ENCODE peak calls at places on chromosomes 16 and 17, in four cellular contexts. S is tibial artery; A is lung; D is CD4-positive, CD25-positive, alpha-beta regulatory T cell. Z is an unnamed sample.

GRCh38 chr16:48452991-48453760 is 68.0 kb upstream of the SIAH1 start:
- DNase-seq in D (no peak), A (no peak), S (no peak), Z (no peak)

GRCh38 chr16:68700120-68700519 is 37.0 kb upstream of the CDH1 start:
- DNase-seq in A (no peak), D (no peak), S (no peak), Z (no peak)

GRCh38 chr16:66874079-66874775 is 6.1 kb upstream of the PDP2 start:
- DNase-seq in A (no peak), D (no peak), S (no peak), Z (no peak)

GRCh38 chr16:70725912-70726828 is 40.3 kb upstream of the MTSS2 start:
- DNase-seq in A (peak; percentile 59), S (no peak), D (no peak), Z (peak; percentile 70)

GRCh38 chr16:84423416-84423837 is 55.1 kb downstream of the ATP2C2 start:
- DNase-seq in S (no peak), A (no peak), D (peak; percentile 52), Z (no peak)

GRCh38 chr16:8753411-8754054 is 43.9 kb downstream of the TMEM186 start:
- DNase-seq in D (no peak), S (no peak), A (no peak), Z (peak; percentile 11)

GRCh38 chr17:69733171-69734014 is 318.9 kb downstream of the MAP2K6 start:
- DNase-seq in A (no peak), D (no peak), S (no peak), Z (no peak)

GRCh38 chr16:81575307-81575706 is 130.7 kb downstream of the CMIP start:
- DNase-seq in A (no peak), S (no peak), D (no peak), Z (no peak)

GRCh38 chr16:11329080-11329491 is 16.2 kb upstream of the RMI2 start:
- DNase-seq in S (no peak), D (peak; percentile 76), A (no peak), Z (no peak)

GRCh38 chr16:66427451-66427860 is 361 bp downstream of the BEAN1 start:
- DNase-seq in S (no peak), A (no peak), D (no peak), Z (no peak)

GRCh38 chr16:3767333-3767977 is 50.1 kb upstream of the TRAP1 start:
- DNase-seq in A (no peak), D (no peak), S (no peak), Z (no peak)

GRCh38 chr17:46742539-46743270 is 75.8 kb downstream of the WNT3 start:
- DNase-seq in D (no peak), S (no peak), A (peak; percentile 39), Z (no peak)

GRCh38 chr17:1485748-1486376 is 6.6 kb downstream of the MYO1C start:
- DNase-seq in A (peak; percentile 62), S (peak; percentile 89), D (peak; percentile 60), Z (peak; percentile 81)

GRCh38 chr17:50421308-50422031 is 4.5 kb upstream of the ACSF2 start:
- DNase-seq in S (no peak), D (peak; percentile 58), A (no peak), Z (no peak)

GRCh38 chr17:77535435-77535834 is 394.7 kb downstream of the SEC14L1 start:
- DNase-seq in D (no peak), S (peak; percentile 58), A (no peak), Z (no peak)

GRCh38 chr16:50446861-50447260 is 78.1 kb upstream of the BRD7 start:
- DNase-seq in D (no peak), A (no peak), S (no peak), Z (no peak)

GRCh38 chr17:48358203-48358602 is 71.8 kb downstream of the SKAP1 start:
- DNase-seq in A (no peak), S (no peak), D (no peak), Z (no peak)

GRCh38 chr16:90031931-90032663 is 12.8 kb upstream of the DBNDD1 start:
- DNase-seq in S (no peak), A (no peak), D (no peak), Z (no peak)

GRCh38 chr17:63694229-63694973 is 5.5 kb downstream of the LIMD2 start:
- DNase-seq in D (peak; percentile 52), S (no peak), A (no peak), Z (no peak)

GRCh38 chr16:27406729-27407128 is 4.8 kb downstream of the IL21R start:
- DNase-seq in A (no peak), S (no peak), D (no peak), Z (no peak)

GRCh38 chr17:66764559-66764958 is 70.4 kb upstream of the CACNG5 start:
- DNase-seq in S (no peak), D (no peak), A (no peak), Z (no peak)

GRCh38 chr17:81251943-81252301 is 12.8 kb downstream of the NDUFAF8 start:
- DNase-seq in D (no peak), A (no peak), S (no peak), Z (no peak)

GRCh38 chr17:1197781-1198490 is 18.2 kb upstream of the ABR start:
- DNase-seq in S (peak; percentile 87), A (peak; percentile 70), D (peak; percentile 52), Z (peak; percentile 91)

GRCh38 chr16:84360170-84360569 is 8.2 kb upstream of the ATP2C2 start:
- DNase-seq in D (peak; percentile 71), A (no peak), S (no peak), Z (no peak)

GRCh38 chr17:62854026-62854425 is 45.9 kb upstream of the MARCHF10 start:
- DNase-seq in A (no peak), S (no peak), D (no peak), Z (no peak)

GRCh38 chr16:68596266-68596665 is 48.8 kb upstream of the CDH3 start:
- DNase-seq in D (no peak), A (no peak), S (no peak), Z (no peak)

GRCh38 chr16:78993342-78993741 is 607.2 kb downstream of the MAF start:
- DNase-seq in D (no peak), S (no peak), A (no peak), Z (no peak)

GRCh38 chr16:86031141-86031678 is 132.2 kb downstream of the IRF8 start:
- DNase-seq in A (no peak), D (no peak), S (peak; percentile 28), Z (no peak)

GRCh38 chr17:78448356-78448993 is 70.0 kb downstream of the PGS1 start:
- DNase-seq in A (no peak), S (no peak), D (peak; percentile 41), Z (no peak)

GRCh38 chr17:7220593-7221280 is 999 bp downstream of the ACADVL start:
- DNase-seq in S (no peak), A (peak; percentile 64), D (peak; percentile 77), Z (peak; percentile 61)

GRCh38 chr16:503150-504071 is 24.1 kb upstream of the CAPN15 start:
- DNase-seq in S (no peak), D (no peak), A (no peak), Z (no peak)

GRCh38 chr16:46830417-46830901 is 521 bp downstream of the C16orf87 start:
- DNase-seq in A (no peak), D (peak; percentile 43), S (no peak), Z (peak; percentile 28)

DNA sequence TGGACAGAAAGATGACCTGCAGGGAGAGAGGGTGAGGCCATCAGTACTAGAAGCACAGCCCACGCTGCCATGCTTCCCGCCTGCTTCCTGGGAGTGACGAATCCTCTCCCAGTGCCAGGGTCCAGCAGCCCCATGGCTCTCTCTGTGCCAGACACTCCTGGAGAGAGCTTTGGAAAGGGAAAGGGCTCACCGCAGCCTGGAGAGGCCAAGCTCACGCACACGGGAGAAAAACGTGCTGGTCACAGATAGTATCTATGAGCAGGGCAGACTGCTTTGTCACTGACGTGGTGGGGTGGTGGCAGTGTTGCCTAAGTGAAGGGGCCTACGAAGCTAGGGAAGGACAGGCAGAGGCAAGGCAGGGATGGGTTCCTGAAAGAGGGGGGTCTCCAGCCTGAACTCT is 5.4 kb downstream of the WBP2 start:
- DNase-seq in D (no peak), A (no peak), S (no peak), Z (no peak)
- H3K27ac ChIP-seq in D (no peak overlapping the region), A (peak overlapping the region; percentile 75), S (no peak overlapping the region), Z (no peak overlapping the region)

DNA sequence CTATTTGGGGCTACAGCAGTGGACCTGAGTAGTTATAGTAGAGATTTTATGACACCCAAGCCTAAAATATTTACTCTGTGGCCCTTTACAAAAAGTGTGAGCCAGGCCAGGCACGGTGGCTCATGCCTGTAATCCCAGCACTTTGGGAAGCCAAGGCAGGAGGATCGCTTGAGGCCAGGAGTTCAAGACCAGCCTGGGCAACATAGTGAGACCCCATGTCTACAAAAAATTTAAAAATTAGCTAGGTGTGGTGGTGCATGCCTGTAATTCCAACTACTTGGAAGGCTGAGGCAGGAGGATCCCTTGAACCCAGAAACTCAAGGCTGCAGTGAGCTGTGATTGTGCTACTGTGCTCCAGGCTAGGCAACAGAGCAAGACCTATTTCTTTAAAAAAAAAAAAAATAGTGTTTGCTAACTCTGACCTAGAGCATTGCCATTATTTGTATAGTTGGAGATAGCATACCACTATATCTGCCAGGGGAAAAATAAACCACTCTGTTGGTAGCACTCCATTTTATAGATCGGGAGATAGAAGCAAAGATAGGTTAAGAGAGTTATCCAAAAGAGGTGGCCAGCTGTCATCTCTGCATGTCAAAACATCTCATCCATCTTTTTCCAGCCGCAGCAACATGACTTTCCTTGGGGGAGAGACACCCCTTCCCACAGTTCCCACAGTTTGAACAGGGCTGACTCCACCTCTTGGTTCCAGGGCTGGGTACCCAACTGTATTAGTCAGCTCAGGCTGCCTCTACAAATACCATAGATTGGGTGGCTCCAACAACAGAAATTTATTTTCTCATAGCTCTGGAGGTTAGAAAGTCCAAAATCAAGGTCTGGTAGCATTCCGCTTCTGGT is 3.0 kb upstream of the ITPRIPL2 start:
- DNase-seq in A (no peak), D (no peak), S (peak; percentile 9), Z (no peak)
- H3K27ac ChIP-seq in A (no peak overlapping the region), D (no peak overlapping the region), S (no peak overlapping the region), Z (no peak overlapping the region)

GRCh38 chr17:4599505-4600281 is 15.4 kb downstream of the SMTNL2 start:
- DNase-seq in D (no peak), S (no peak), A (peak; percentile 50), Z (peak; percentile 86)

GRCh38 chr17:4600563-4600962 is 16.2 kb downstream of the SMTNL2 start:
- DNase-seq in A (no peak), S (no peak), D (no peak), Z (no peak)

GRCh38 chr17:4597975-4598374 is 13.6 kb downstream of the SMTNL2 start:
- DNase-seq in A (no peak), D (no peak), S (no peak), Z (no peak)

GRCh38 chr17:4596636-4597380 is 12.5 kb downstream of the SMTNL2 start:
- DNase-seq in D (no peak), S (no peak), A (no peak), Z (no peak)

DNA sequence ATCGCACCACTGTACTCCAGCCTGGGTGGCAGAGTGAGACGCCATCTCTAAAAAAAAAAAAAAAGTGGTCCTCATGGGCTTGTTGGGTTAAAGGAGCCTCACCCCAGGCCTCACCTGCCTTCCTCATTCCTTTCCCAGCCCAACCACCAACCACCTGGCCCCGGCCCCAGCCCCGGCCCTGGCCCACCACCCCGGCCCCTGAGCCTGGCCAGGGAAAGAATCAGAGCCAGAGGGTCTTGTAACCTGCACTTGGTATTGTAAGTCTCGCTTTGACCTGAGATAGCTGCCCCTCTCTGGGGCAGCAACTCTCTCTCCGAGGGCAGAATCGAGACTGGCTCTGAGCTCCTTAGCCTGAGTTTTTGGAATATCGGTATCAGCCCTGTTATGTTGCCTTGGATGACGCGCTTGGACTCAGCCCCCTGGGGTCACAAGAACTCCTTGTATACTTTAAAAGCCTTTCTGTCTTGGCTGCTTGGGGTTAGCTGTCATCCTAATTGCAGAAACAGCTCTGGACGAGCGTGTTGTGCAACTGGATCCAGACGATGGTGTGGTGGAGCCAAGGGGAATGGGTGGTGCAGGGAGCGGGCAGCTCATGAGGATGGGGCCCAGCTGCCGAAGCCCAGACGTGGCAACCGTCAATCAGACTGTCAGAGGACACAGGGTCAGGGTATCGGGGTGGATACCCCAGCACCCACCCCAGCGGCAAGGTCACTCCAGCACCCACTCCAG is 14.6 kb downstream of the SMTNL2 start:
- DNase-seq in A (peak; percentile 50), D (no peak), S (no peak), Z (peak; percentile 76)
- H3K27ac ChIP-seq in A (peak overlapping the region; percentile 78), D (no peak overlapping the region), S (no peak overlapping the region), Z (peak overlapping the region; percentile 91)

GRCh38 chr17:38920374-38921291 is 4.8 kb upstream of the LASP1NB start:
- DNase-seq in A (peak; percentile 23), D (no peak), S (peak; percentile 68), Z (no peak)
- H3K27ac ChIP-seq in A (no peak overlapping the region), D (no peak overlapping the region), S (peak overlapping the region; percentile 84), Z (peak overlapping the region; percentile 28)